ENCODE peak calls at places on chromosomes 12 and 14, in four cellular contexts. K is transverse colon; X is CD8-positive, alpha-beta T cell; L is cardiac fibroblast. D is an unnamed sample.

GRCh38 chr12:87320724-87321123 is 708.5 kb downstream of the C12orf50 start:
- DNase-seq in K (no peak), X (no peak), L (peak; percentile 30), D (no peak)

GRCh38 chr12:12721251-12721689 is 4.1 kb downstream of the CDKN1B start:
- DNase-seq in K (peak; percentile 54), X (no peak), L (no peak), D (no peak)

GRCh38 chr14:64760146-64760755 is 56.0 kb downstream of the PLEKHG3 start:
- DNase-seq in K (peak; percentile 77), X (peak; percentile 70), L (peak; percentile 61), D (peak; percentile 71)

GRCh38 chr12:1117970-1118563 is 127.0 kb downstream of the ERC1 start:
- DNase-seq in K (peak; percentile 78), X (peak; percentile 78), L (peak; percentile 88), D (peak; percentile 61)

GRCh38 chr12:5088586-5089264 is 45.0 kb downstream of the KCNA5 start:
- DNase-seq in K (no peak), X (no peak), L (peak; percentile 92), D (no peak)

GRCh38 chr12:11729008-11729407 is 79.5 kb downstream of the ETV6 start:
- DNase-seq in K (peak; percentile 80), X (no peak), L (no peak), D (no peak)

GRCh38 chr12:132351751-132352495 is 22.5 kb upstream of the GALNT9 start:
- DNase-seq in K (no peak), X (no peak), L (no peak), D (no peak)

GRCh38 chr12:132505105-132505851 is 15.3 kb downstream of the FBRSL1 start:
- DNase-seq in K (peak; percentile 36), X (no peak), L (no peak), D (no peak)

GRCh38 chr14:85426068-85426935 is 103.6 kb upstream of the FLRT2 start:
- DNase-seq in K (no peak), X (no peak), L (no peak), D (no peak)

GRCh38 chr12:116717466-116718457 is 20.1 kb downstream of the SPRING1 start:
- DNase-seq in K (peak; percentile 36), X (no peak), L (peak; percentile 72), D (no peak)

GRCh38 chr12:90839340-90839739 is 115.6 kb downstream of the CCER1 start:
- DNase-seq in K (no peak), X (no peak), L (peak; percentile 39), D (no peak)

GRCh38 chr12:122855071-122855829 is 20.0 kb downstream of the HIP1R start:
- DNase-seq in K (no peak), X (no peak), L (no peak), D (no peak)

GRCh38 chr12:45192041-45192695 is 23.7 kb upstream of the ANO6 start:
- DNase-seq in K (no peak), X (no peak), L (peak; percentile 36), D (no peak)

GRCh38 chr12:102376251-102376747 is 104.1 kb downstream of the IGF1 start:
- DNase-seq in K (no peak), X (no peak), L (no peak), D (no peak)

GRCh38 chr12:95303476-95303875 is 85.9 kb downstream of the VEZT start:
- DNase-seq in K (no peak), X (no peak), L (peak; percentile 31), D (no peak)

GRCh38 chr14:49019467-49020100 is 566.6 kb downstream of the RPS29 start:
- DNase-seq in K (no peak), X (no peak), L (no peak), D (no peak)

GRCh38 chr14:68774771-68775613 is 17.9 kb downstream of the ZFP36L1 start:
- DNase-seq in K (no peak), X (no peak), L (peak; percentile 71), D (no peak)

GRCh38 chr14:90383126-90383730 is 13.6 kb upstream of the CALM1 start:
- DNase-seq in K (peak; percentile 100), X (peak; percentile 98), L (peak; percentile 100), D (peak; percentile 98)
- TF ChIP-seq CTCF in K (peak; percentile 42), X (no peak), L (no peak), D (peak; percentile 23)

DNA sequence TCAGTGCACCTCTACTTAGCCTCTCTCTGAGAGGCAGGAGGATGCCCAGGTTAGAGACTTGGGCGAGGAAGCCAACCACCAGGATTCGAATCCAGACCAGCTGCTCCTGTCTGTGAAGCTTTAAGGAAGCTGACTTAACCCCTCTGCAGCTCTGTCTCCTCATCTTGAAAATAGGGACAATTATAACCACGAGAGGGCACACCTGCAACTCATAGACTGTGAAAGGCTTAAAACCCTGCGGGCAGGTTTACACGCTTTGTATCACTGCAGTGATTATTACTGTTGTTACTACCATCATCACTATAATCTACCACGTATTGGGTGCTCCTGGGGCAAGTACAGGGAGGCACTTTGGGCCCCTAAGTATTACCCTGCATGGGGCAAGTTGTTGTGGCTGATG is 379.8 kb downstream of the VRK1 start:
- DNase-seq in K (no peak), X (no peak), L (no peak), D (no peak)
- TF ChIP-seq CTCF in K (no peak), X (peak; percentile 45), L (no peak), D (peak; percentile 62)

DNA sequence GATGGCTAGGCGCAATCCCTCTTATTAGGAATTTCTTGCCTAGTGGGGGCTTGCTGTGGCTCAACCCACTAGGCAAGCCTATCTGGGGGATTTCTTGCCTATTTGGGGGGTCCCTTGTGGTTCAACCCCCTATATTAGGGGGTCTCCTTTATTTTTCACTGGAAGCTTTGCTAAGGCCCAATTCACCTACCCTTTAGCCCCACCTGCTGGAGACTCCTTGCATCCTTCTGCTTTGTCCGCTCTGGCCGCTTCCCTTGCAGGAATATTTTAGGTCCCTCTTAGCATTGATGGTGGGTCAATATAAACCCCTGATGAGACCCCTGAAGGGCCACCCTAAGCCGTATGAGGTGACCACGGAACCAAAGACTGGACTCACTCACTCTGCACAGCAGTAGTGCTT is 1552.1 kb downstream of the AACS start:
- DNase-seq in K (no peak), X (no peak), L (peak; percentile 9), D (peak; percentile 23)
- TF ChIP-seq CTCF in K (no peak), X (no peak), L (no peak), D (peak; percentile 58)

GRCh38 chr12:20800160-20800559 is 10.3 kb upstream of the SLCO1B3 start:
- DNase-seq in K (no peak), X (no peak), L (no peak), D (no peak)

GRCh38 chr12:20792971-20793370 is 17.5 kb upstream of the SLCO1B3 start:
- DNase-seq in K (no peak), X (no peak), L (no peak), D (no peak)

GRCh38 chr12:20801035-20801434 is 9.5 kb upstream of the SLCO1B3 start:
- DNase-seq in K (no peak), X (no peak), L (no peak), D (no peak)

DNA sequence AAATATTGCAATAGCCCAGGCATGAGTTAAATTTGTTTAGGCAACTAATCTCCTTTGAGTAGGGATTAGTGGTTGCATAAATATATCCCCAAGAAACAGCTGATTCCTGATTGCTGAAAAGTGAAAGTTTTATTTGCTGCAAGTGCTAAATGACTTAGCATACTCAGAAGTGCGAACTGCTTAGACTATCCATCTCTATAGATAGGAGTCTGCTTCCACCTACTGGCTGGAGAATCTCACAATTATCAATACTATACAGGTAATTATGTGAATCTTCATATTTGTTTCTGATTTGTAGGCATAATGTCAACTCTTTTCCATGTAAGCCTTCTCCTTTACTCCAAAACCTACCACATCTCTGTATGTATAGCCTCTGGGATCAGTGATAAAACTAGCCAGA is 11.9 kb upstream of the SLCO1B3 start:
- DNase-seq in K (no peak), X (no peak), L (peak; percentile 53), D (no peak)
- TF ChIP-seq CTCF in K (peak; percentile 63), X (no peak), L (peak; percentile 24), D (peak; percentile 69)

D was measured in neural crest cell.